ENCODE peak calls at places on chromosomes 3 and 15, in four cellular contexts. Q is K562, R is HEK293T, A is HepG2. I is an unnamed sample.

GRCh38 chr3:71101581-71101980 is 481.9 kb downstream of the FOXP1 start:
- DNase-seq in Q (no peak), R (no peak), A (no peak), I (no peak)

GRCh38 chr3:38003817-38004414 is 13.3 kb downstream of the VILL start:
- DNase-seq in A (no peak), Q (no peak), R (no peak), I (no peak)

GRCh38 chr3:126424751-126425150 is 30.0 kb downstream of the CFAP100 start:
- DNase-seq in R (no peak), Q (no peak), A (no peak), I (no peak)

GRCh38 chr15:80434926-80435720 is 30.9 kb downstream of the ARNT2 start:
- DNase-seq in Q (no peak), A (peak; percentile 71), R (no peak), I (no peak)

GRCh38 chr3:158725348-158725966 is 6.8 kb downstream of the RARRES1 start:
- DNase-seq in R (no peak), A (peak; percentile 43), Q (no peak), I (no peak)

GRCh38 chr3:45807133-45807532 is 10.8 kb upstream of the SLC6A20 start:
- DNase-seq in Q (no peak), R (no peak), A (no peak), I (no peak)

GRCh38 chr3:60573494-60573893 is 677.8 kb downstream of the FHIT start:
- DNase-seq in Q (no peak), A (no peak), R (no peak), I (no peak)

GRCh38 chr15:66472176-66472999 is 25.2 kb downstream of the SNAPC5 start:
- DNase-seq in R (no peak), A (peak; percentile 35), Q (no peak), I (no peak)

GRCh38 chr3:112519424-112520001 is 20.2 kb upstream of the BTLA start:
- DNase-seq in Q (peak; percentile 15), A (peak; percentile 56), R (peak; percentile 46), I (no peak)

GRCh38 chr3:138459619-138460535 is 25.5 kb downstream of the ESYT3 start:
- DNase-seq in A (no peak), Q (no peak), R (no peak), I (no peak)

GRCh38 chr15:88630141-88630721 is 8.6 kb upstream of the ISG20 start:
- DNase-seq in Q (no peak), R (no peak), A (no peak), I (no peak)

GRCh38 chr15:92415639-92416297 is 22.1 kb downstream of the ST8SIA2 start:
- DNase-seq in Q (no peak), R (no peak), A (no peak), I (no peak)

GRCh38 chr15:66999601-67000000 is 65.8 kb upstream of the SMAD3 start:
- DNase-seq in R (no peak), Q (no peak), A (no peak), I (no peak)

GRCh38 chr3:23455084-23455483 is 252.0 kb downstream of the UBE2E2 start:
- DNase-seq in A (no peak), R (no peak), Q (no peak), I (no peak)

GRCh38 chr15:98330258-98330657 is 318.1 kb upstream of the IGF1R start:
- DNase-seq in A (no peak), Q (no peak), R (no peak), I (no peak)

GRCh38 chr3:147120029-147120428 is 286.3 kb downstream of the ZIC4 start:
- DNase-seq in Q (no peak), A (peak; percentile 16), R (peak; percentile 12), I (no peak)

GRCh38 chr3:197578376-197578775 is 22.6 kb upstream of the BDH1 start:
- DNase-seq in R (no peak), A (no peak), Q (peak; percentile 31), I (no peak)

GRCh38 chr15:37891754-37892368 is 42.6 kb upstream of the TMCO5A start:
- DNase-seq in R (peak; percentile 39), A (peak; percentile 23), Q (no peak), I (no peak)

GRCh38 chr3:48157215-48157840 is 30.9 kb downstream of the CDC25A start:
- DNase-seq in R (no peak), Q (no peak), A (no peak), I (no peak)

GRCh38 chr15:85379403-85380131 is 836 bp upstream of the AKAP13 start:
- DNase-seq in Q (no peak), R (no peak), A (no peak), I (no peak)

GRCh38 chr3:14329116-14329830 is 73.1 kb upstream of the SLC6A6 start:
- DNase-seq in A (no peak), Q (no peak), R (peak; percentile 41), I (peak; percentile 39)

GRCh38 chr15:93866441-93866840 is 364.9 kb upstream of the MCTP2 start:
- DNase-seq in A (no peak), R (no peak), Q (no peak), I (no peak)

GRCh38 chr3:159762981-159763465 is 225.6 kb upstream of the IL12A start:
- DNase-seq in R (peak; percentile 47), Q (no peak), A (no peak), I (peak; percentile 62)

GRCh38 chr3:151743860-151744259 is 10.1 kb downstream of the AADACL2 start:
- DNase-seq in R (no peak), Q (no peak), A (no peak), I (no peak)

GRCh38 chr3:63047068-63047467 is 171.9 kb upstream of the CADPS start:
- DNase-seq in Q (no peak), R (no peak), A (no peak), I (no peak)

GRCh38 chr3:80688814-80689213 is 921.0 kb upstream of the ROBO1 start:
- DNase-seq in A (peak; percentile 19), Q (no peak), R (no peak), I (no peak)

GRCh38 chr15:70447927-70448698 is 315.2 kb downstream of the UACA start:
- DNase-seq in R (no peak), A (no peak), Q (peak; percentile 81), I (no peak)

DNA sequence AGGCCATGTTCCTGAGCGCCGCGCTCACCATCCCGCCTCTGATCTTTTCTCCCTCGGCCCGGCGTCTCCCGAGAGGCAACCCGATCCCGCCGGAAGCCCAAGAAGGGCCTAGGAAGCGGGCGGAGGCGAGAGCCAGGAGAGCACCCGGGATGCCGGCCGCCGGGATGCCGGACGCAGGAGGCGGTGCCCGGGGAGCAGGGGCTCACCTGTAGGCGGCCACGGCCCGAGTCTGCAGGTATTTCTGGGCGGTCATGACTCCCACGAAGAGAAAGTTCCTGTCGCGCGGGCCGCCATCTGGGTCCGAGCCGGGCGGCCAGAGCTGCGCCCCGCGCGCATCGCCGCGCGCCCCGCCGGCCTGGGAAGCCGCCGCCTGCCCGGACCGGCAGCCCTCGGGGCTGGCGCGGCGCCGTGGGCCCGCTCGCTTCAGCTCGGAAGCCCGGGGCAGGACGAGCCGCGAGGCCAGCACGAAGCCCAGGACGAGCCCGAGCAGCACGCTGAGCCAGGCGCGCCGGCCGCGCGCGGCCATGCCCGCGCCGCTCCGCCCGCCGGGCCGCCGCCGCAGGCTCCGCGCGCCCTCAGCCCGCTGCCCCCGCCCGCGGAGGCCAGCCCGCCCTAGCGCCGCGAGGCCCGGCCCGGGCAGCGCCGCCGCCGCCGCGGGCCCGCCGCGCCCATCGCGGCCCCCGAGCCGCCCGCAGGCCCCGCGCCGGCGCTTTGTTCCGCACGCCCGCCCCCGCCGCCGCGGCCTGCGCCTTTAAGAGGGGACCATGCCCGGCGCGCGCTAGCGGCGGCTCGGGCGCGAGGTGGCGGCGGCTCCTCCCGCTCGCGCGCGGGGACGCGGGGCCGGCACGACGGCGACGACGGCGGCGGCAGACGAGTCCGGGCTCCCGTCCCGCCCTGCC is 668 bp downstream of the CHSY1 start:
- DNase-seq in Q (peak; percentile 72), R (peak; percentile 64), A (no peak), I (peak; percentile 61)
- TF ChIP-seq ELF4 in Q (no peak), R (no peak), A (no peak), I (no peak)

GRCh38 chr3:182979719-182980191 is 583 bp downstream of the DCUN1D1 start:
- DNase-seq in Q (peak; percentile 25), R (no peak), A (peak; percentile 12), I (peak; percentile 60)
- TF ChIP-seq ELF4 in Q (no peak), R (no peak), A (no peak), I (no peak)

DNA sequence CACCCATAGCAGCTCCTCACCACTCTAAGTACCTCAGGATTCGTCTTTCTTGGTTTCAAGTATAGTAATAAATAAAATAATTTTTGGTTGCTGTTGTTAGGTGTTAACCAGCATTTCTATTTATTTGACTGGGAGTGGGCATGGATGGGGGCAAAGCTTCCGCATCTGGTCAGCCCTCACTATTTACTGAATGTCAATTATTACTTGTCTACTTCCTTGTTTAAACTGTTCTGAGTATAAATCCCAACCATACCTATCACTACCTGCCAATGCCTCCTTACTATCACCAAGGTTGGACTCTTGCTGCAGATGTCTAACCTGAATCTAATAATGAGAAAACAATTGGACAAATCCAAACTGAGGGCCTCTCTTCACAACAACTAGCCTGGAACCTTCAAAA is 41.9 kb upstream of the GK5 start:
- DNase-seq in Q (no peak), A (no peak), R (no peak), I (no peak)
- TF ChIP-seq ELF4 in Q (no peak), A (no peak), R (no peak), I (no peak)

DNA sequence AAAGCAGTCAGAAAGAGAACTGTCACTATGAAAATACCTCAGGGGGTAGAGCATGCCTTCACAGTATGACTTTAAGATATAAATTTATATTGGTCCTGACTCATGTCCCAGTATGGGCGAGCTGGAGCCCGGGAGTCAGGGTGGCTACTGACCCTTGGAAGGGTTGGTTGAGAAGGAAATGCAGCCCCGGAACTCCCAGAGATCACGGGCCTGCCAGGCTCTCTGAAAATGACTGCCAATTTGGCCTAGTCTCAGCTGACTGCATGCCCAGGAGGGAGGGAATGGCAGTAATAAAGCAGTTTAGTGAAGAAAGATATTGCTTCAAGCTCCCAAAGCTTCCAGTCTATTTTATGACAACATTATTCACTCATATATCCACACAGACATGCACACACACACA is 299.0 kb downstream of the NR2F2 start:
- DNase-seq in R (no peak), Q (no peak), A (no peak), I (no peak)
- TF ChIP-seq ELF4 in R (no peak), Q (no peak), A (no peak), I (no peak)

GRCh38 chr3:72490688-72491430 is 357.4 kb downstream of the SHQ1 start:
- DNase-seq in R (no peak), Q (no peak), A (no peak), I (peak; percentile 20)

GRCh38 chr3:72488736-72489030 is 359.6 kb downstream of the SHQ1 start:
- DNase-seq in A (no peak), Q (no peak), R (no peak), I (no peak)

GRCh38 chr3:72489916-72490315 is 358.3 kb downstream of the SHQ1 start:
- DNase-seq in A (no peak), Q (no peak), R (no peak), I (no peak)

GRCh38 chr3:72494076-72495000 is 353.9 kb downstream of the SHQ1 start:
- DNase-seq in A (no peak), R (no peak), Q (no peak), I (no peak)

DNA sequence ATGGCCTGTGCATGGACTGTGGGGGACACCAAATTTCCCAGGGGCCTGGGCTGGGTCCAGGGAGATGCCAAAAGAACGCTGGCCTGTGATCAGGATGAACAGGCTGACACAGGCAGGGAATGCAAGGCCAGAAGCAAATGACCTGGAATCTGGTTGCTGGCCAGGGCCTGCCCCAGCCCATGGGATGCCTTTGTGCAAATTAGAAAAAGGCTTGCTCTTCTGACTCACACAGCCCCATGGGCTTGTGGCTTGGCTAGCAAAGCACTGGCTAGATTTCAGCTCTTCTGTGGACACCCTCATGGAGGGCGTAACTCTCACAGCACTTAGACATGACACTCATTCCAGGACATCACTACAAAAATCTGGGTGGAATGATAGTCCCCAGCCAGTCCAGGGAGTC is 356.0 kb downstream of the SHQ1 start:
- DNase-seq in A (no peak), Q (no peak), R (no peak), I (no peak)
- TF ChIP-seq ELF4 in A (no peak), Q (no peak), R (no peak), I (no peak)